ENCODE peak calls at places on chromosomes 13 and 19, in ten cellular contexts. W is GM23338, K is GM23248, X is PC-3, G is PC-9, O is HCT116, Q is MM.1S, P is hepatocyte, Y is Karpas-422, V is SK-N-SH. F is an unnamed sample. For H3K4me1 and H3K9me2, the result is how much of the 10 kb centered on the place peaks cover.

GRCh38 chr13:105464249-105464648 is 1071.2 kb downstream of the EFNB2 start:
- DNase-seq in V (no peak), W (no peak), K (no peak), Q (no peak), G (no peak), P (no peak), X (no peak), O (no peak), Y (no peak), F (no peak)

GRCh38 chr19:46303702-46304397 is 7.0 kb downstream of the HIF3A start:
- DNase-seq in W (peak), O (peak), P (peak), Q (no peak), V (peak), X (no peak), Y (no peak), K (peak), G (peak), F (no peak)

GRCh38 chr13:75790198-75790970 is 154.3 kb downstream of the LMO7 start:
- DNase-seq in X (no peak), G (no peak), K (no peak), V (no peak), Y (no peak), O (no peak), W (no peak), P (no peak), Q (no peak), F (no peak)

GRCh38 chr19:37941820-37942515 is 35.0 kb downstream of the SIPA1L3 start:
- DNase-seq in V (no peak), K (no peak), Q (no peak), Y (no peak), X (peak), W (no peak), O (no peak), P (peak), G (peak), F (no peak)

GRCh38 chr13:42109957-42110356 is 61.5 kb downstream of the DGKH start:
- DNase-seq in Y (no peak), X (no peak), W (peak), K (no peak), G (no peak), P (no peak), V (no peak), O (no peak), Q (no peak), F (no peak)

GRCh38 chr19:7705387-7706187 is 3.7 kb upstream of the FCER2 start:
- DNase-seq in O (no peak), Q (no peak), P (no peak), V (no peak), W (no peak), G (no peak), K (no peak), X (no peak), Y (no peak), F (peak)

GRCh38 chr13:54162069-54162468 is 1133.5 kb downstream of the OLFM4 start:
- DNase-seq in G (no peak), V (no peak), W (peak), O (no peak), K (no peak), X (peak), Q (no peak), Y (no peak), P (no peak), F (no peak)

GRCh38 chr13:36130168-36130541 is 1.0 kb downstream of the DCLK1 start:
- DNase-seq in V (no peak), W (no peak), G (no peak), K (no peak), Y (no peak), X (no peak), Q (no peak), O (no peak), P (no peak), F (no peak)

GRCh38 chr13:44873486-44873885 is 115.8 kb downstream of the NUFIP1 start:
- DNase-seq in G (no peak), O (no peak), Y (no peak), V (no peak), P (no peak), K (no peak), Q (no peak), X (no peak), W (no peak), F (no peak)

GRCh38 chr19:12789904-12790619 is 1.2 kb upstream of the JUNB start:
- DNase-seq in X (peak), W (peak), K (peak), P (peak), O (peak), Q (peak), Y (peak), V (peak), G (peak), F (peak)

GRCh38 chr19:37594982-37595382 is 306 bp downstream of the ZNF540 start:
- DNase-seq in G (no peak), X (no peak), Y (peak), V (no peak), W (no peak), K (peak), P (peak), O (no peak), Q (peak), F (no peak)

GRCh38 chr13:111418101-111418500 is 97.7 kb downstream of the TEX29 start:
- DNase-seq in G (no peak), W (no peak), O (no peak), Y (no peak), V (no peak), Q (no peak), P (no peak), K (no peak), X (no peak), F (no peak)

GRCh38 chr13:73258396-73258795 is 199.6 kb downstream of the KLF5 start:
- DNase-seq in Y (no peak), G (no peak), P (no peak), K (no peak), W (no peak), V (no peak), Q (no peak), X (no peak), O (no peak), F (no peak)

GRCh38 chr19:21568816-21569496 is 63.6 kb downstream of the ZNF429 start:
- DNase-seq in Y (peak), G (peak), P (no peak), O (no peak), W (peak), V (no peak), K (peak), X (no peak), Q (peak), F (no peak)

GRCh38 chr13:40770609-40770933 is 419 bp downstream of the MRPS31 start:
- DNase-seq in X (no peak), K (no peak), P (no peak), O (no peak), G (no peak), V (no peak), Y (no peak), Q (no peak), W (no peak), F (no peak)

GRCh38 chr13:51803018-51803417 is 945 bp downstream of the DHRS12 start:
- DNase-seq in O (no peak), X (no peak), Y (no peak), V (peak), Q (no peak), P (no peak), W (peak), K (peak), G (no peak), F (no peak)

DNA sequence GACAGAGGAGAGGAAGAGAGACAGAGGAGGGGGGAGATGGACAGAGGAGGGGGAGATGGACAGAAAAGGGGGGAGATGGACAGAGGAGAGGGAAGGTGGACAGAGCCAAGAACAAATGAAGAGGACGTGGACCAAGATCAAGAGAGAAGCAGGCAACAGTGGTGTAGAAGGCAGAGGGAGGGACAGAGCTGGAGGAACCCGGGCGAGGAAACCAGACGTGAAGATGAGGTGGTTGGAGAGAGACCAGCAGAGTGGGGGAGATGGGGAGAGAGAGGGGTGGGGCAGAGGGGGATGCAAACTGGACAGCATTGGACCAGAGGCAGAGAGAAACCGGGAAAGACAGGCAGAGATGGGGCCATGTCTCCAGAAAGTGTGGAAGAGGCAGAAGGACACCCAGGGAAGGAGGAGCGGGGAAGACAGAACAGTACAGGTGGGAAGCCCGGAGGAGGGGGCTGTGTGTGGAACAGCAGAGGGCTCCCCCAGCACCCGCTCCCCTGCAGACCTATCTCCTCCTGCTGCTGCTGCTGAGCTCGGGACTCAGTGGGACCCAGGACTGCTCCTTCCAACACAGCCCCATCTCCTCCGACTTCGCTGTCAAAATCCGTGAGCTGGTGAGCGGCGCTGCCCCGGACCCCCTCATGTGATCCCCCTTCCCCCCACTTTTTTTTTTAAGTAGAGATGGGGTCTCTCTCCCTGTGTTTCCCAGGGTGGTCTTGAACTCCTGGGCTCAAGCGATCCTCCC is 1.3 kb downstream of the FLT3LG start:
- DNase-seq in V (no peak), Q (no peak), W (no peak), Y (no peak), O (no peak), X (no peak), K (peak), P (no peak), G (no peak), F (no peak)
- H2AFZ ChIP-seq in V (no peak), Q (no peak), W (peak), Y (no peak), O (no peak), X (no peak), K (peak), P (no peak), G (no peak), F (no peak)

DNA sequence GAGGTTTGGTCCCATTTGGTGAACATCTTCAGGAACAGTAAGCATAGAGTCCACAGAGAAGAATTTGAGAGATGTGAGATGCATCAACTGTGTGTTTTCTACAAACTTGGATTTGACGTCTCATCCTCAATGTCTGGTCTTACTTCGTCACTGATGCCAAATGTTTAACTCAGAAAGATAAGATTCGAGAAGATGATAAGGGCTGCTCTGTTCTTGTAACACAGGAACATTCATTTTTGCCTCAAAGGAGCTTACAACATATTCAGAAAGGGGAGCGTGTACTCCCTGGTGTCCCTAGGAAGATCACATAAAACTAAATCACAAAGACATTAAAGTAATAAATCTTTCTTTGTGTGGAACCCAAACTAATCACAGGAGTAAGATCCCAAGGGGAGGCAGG is 247.6 kb upstream of the IRS2 start:
- DNase-seq in Y (no peak), X (no peak), Q (no peak), G (no peak), W (no peak), P (no peak), V (no peak), K (no peak), O (no peak), F (no peak)
- H3K4me1 ChIP-seq in Y (under half), X (under half), Q (under half), G (under half), W (under half), P (under half), V (under half), K (under half), O (under half), F (under half)

GRCh38 chr19:30557927-30558557 is 185.9 kb downstream of the ZNF536 start:
- DNase-seq in V (no peak), Y (no peak), P (no peak), O (no peak), K (no peak), X (no peak), Q (no peak), W (peak), G (no peak), F (no peak)
- H3K9me2 ChIP-seq in V (under half), Y (under half), P (under half), O (under half), K (under half), X (under half), Q (under half), W (under half), G (under half), F (under half)

DNA sequence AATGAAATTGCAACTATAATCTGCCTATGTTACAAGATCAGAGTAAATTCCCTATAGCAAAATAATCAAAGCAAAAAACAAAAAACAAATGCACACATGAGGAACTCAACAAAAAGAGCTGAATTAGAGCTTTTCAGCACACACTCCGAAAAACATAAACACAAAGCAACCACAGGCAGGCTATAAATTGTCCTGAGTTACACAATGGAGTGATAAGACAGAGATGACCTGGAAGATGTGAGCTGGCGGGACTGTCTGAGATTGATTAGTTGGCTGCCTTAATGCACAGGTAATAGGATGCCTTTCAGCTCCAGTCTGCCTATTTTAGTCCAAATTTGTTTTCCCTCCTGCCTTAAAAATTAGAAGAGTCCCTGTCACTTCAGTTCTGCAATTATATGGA is 159.0 kb upstream of the FNDC3A start:
- DNase-seq in K (no peak), G (no peak), X (no peak), Y (no peak), O (no peak), V (no peak), W (no peak), P (no peak), Q (no peak), F (no peak)
- H2AFZ ChIP-seq in K (no peak), G (no peak), X (no peak), Y (no peak), O (no peak), V (peak), W (peak), P (no peak), Q (no peak), F (no peak)

GRCh38 chr13:110330491-110331001 is 23.5 kb downstream of the COL4A2 start:
- DNase-seq in K (peak), Q (no peak), Y (no peak), G (no peak), V (no peak), X (no peak), P (no peak), W (no peak), O (no peak), F (no peak)

GRCh38 chr13:110334256-110334655 is 27.2 kb downstream of the COL4A2 start:
- DNase-seq in O (no peak), K (no peak), V (no peak), G (no peak), W (no peak), Q (no peak), Y (no peak), P (no peak), X (no peak), F (no peak)

GRCh38 chr13:110333837-110334236 is 26.8 kb downstream of the COL4A2 start:
- DNase-seq in X (no peak), Q (no peak), G (no peak), K (no peak), Y (no peak), P (no peak), V (no peak), W (no peak), O (no peak), F (no peak)

GRCh38 chr13:110331362-110331761 is 24.3 kb downstream of the COL4A2 start:
- DNase-seq in W (no peak), X (no peak), O (no peak), V (no peak), K (peak), P (no peak), Y (no peak), G (no peak), Q (no peak), F (no peak)

GRCh38 chr13:110332750-110333149 is 25.7 kb downstream of the COL4A2 start:
- DNase-seq in P (no peak), Q (no peak), Y (no peak), X (no peak), W (no peak), V (no peak), K (no peak), G (no peak), O (no peak), F (no peak)
- H3K4me1 ChIP-seq in P (under half), Q (under half), Y (under half), X (under half), W (under half), V (under half), K (under half), G (under half), O (under half), F (under half)

GRCh38 chr13:100436099-100436498 is 152.5 kb downstream of the GGACT start:
- DNase-seq in W (no peak), X (no peak), Q (no peak), P (no peak), Y (peak), O (no peak), V (no peak), K (no peak), G (no peak), F (no peak)

GRCh38 chr13:100432611-100433010 is 156.0 kb downstream of the GGACT start:
- DNase-seq in Q (no peak), Y (no peak), X (no peak), K (no peak), V (no peak), G (no peak), W (no peak), O (no peak), P (no peak), F (no peak)

GRCh38 chr13:100433475-100433874 is 155.1 kb downstream of the GGACT start:
- DNase-seq in P (no peak), Q (no peak), G (no peak), V (no peak), W (no peak), O (no peak), X (no peak), Y (no peak), K (no peak), F (no peak)

GRCh38 chr13:100438059-100438788 is 150.4 kb downstream of the GGACT start:
- DNase-seq in W (no peak), O (no peak), V (no peak), G (no peak), X (no peak), P (no peak), Q (no peak), Y (no peak), K (no peak), F (no peak)

GRCh38 chr13:100434010-100434763 is 154.4 kb downstream of the GGACT start:
- DNase-seq in O (peak), V (no peak), Y (no peak), P (no peak), W (no peak), K (peak), X (peak), Q (no peak), G (peak), F (no peak)
- H3K9me2 ChIP-seq in O (under half), V (under half), Y (under half), P (under half), W (under half), K (under half), X (under half), Q (under half), G (under half), F (under half)

GRCh38 chr13:113364933-113365371 is 1.0 kb upstream of the GRTP1 start:
- DNase-seq in K (peak), G (no peak), X (no peak), W (peak), O (no peak), P (no peak), Y (no peak), V (peak), Q (no peak), F (no peak)
- H2AFZ ChIP-seq in K (peak), G (no peak), X (no peak), W (no peak), O (no peak), P (peak), Y (no peak), V (peak), Q (no peak), F (no peak)